ENCODE peak calls at places on chromosomes 4 and X, in ten cellular contexts. O is activated CD4-positive, alpha-beta T cell treated with anti-CD3 and anti-CD28 coated beads for 1 hour; B is Calu3; W is HCEC 1CT; I is NCI-H524; M is naive thymus-derived CD8-positive, alpha-beta T cell; X is left cardiac atrium; P is dorsolateral prefrontal cortex; H is left ventricle myocardium inferior; J is COR-L47. Z is an unnamed sample.

GRCh38 chrX:48938721-48939416 is 18.5 kb downstream of the OTUD5 start:
- DNase-seq in O (peak; percentile 38), B (no peak), W (no peak), I (no peak), M (peak; percentile 87), X (no peak), P (no peak), H (no peak), J (no peak), Z (no peak)

GRCh38 chr4:118171381-118171780 is 137.1 kb downstream of the NDST3 start:
- DNase-seq in O (no peak), B (no peak), W (no peak), I (no peak), M (no peak), X (no peak), P (no peak), H (no peak), J (no peak), Z (no peak)

GRCh38 chr4:150055467-150055866 is 22.8 kb upstream of the DCLK2 start:
- DNase-seq in O (no peak), B (no peak), W (no peak), I (no peak), M (no peak), X (no peak), P (no peak), H (no peak), J (no peak), Z (no peak)

GRCh38 chr4:76874176-76874575 is 23.8 kb downstream of the SOWAHB start:
- DNase-seq in O (no peak), B (no peak), W (no peak), I (no peak), M (no peak), X (no peak), P (no peak), H (no peak), J (no peak), Z (no peak)

GRCh38 chr4:1777822-1778641 is 15.1 kb upstream of the FGFR3 start:
- DNase-seq in O (no peak), B (peak; percentile 64), W (no peak), I (no peak), M (no peak), X (no peak), P (no peak), H (no peak), J (no peak), Z (no peak)

GRCh38 chr4:132709024-132709423 is 440.1 kb upstream of the PCDH10 start:
- DNase-seq in O (no peak), B (no peak), W (no peak), I (no peak), M (no peak), X (no peak), P (no peak), H (no peak), J (no peak), Z (no peak)

GRCh38 chr4:187732524-187732923 is 263.0 kb upstream of the ZFP42 start:
- DNase-seq in O (no peak), B (no peak), W (no peak), I (no peak), M (no peak), X (no peak), P (no peak), H (no peak), J (no peak), Z (no peak)

GRCh38 chrX:12013220-12013619 is 125.1 kb upstream of the FRMPD4 start:
- DNase-seq in O (no peak), B (no peak), W (peak; percentile 56), I (no peak), M (no peak), X (no peak), P (no peak), H (no peak), J (peak; percentile 57), Z (no peak)

GRCh38 chrX:56505866-56506265 is 57.6 kb upstream of the UBQLN2 start:
- DNase-seq in O (no peak), B (no peak), W (no peak), I (no peak), M (no peak), X (no peak), P (no peak), H (no peak), J (no peak), Z (no peak)

GRCh38 chr4:78227411-78228057 is 170.4 kb downstream of the FRAS1 start:
- DNase-seq in O (no peak), B (no peak), W (no peak), I (no peak), M (no peak), X (no peak), P (no peak), H (no peak), J (no peak), Z (no peak)

GRCh38 chr4:46993075-46994006 is at the start of gene GABRA4:
- DNase-seq in O (no peak), B (no peak), W (no peak), I (no peak), M (no peak), X (no peak), P (peak; percentile 82), H (no peak), J (peak; percentile 6), Z (no peak)